ENCODE peak calls at places on chromosome 1, in seven cellular contexts. One of them, this sample, is unnamed.

GRCh38 chr1:68046423-68046822 is 4.0 kb downstream of the DIRAS3 start:
- DNase-seq in cardiac muscle cell: no peak
- DNase-seq in activated naive CD4-positive, alpha-beta T cell treated with Interleukin-2 at 50 U/mL for 16 hours: no peak
- DNase-seq in stimulated activated CD4-positive, alpha-beta T cell treated with anti-CD3 and anti-CD28 coated beads, TNF-alpha, amount 100 ng/mL, for 48 hours: no peak
- DNase-seq in NCI-H1436: no peak
- DNase-seq in lung microvascular endothelial cell: no peak
- DNase-seq in astrocyte: no peak
- DNase-seq in this sample: no peak

GRCh38 chr1:215106067-215106466 is 23.5 kb downstream of the KCNK2 start:
- DNase-seq in cardiac muscle cell: no peak
- DNase-seq in activated naive CD4-positive, alpha-beta T cell treated with Interleukin-2 at 50 U/mL for 16 hours: no peak
- DNase-seq in stimulated activated CD4-positive, alpha-beta T cell treated with anti-CD3 and anti-CD28 coated beads, TNF-alpha, amount 100 ng/mL, for 48 hours: no peak
- DNase-seq in NCI-H1436: no peak
- DNase-seq in lung microvascular endothelial cell: no peak
- DNase-seq in astrocyte: no peak
- DNase-seq in this sample: no peak

GRCh38 chr1:59116920-59117542 is 179.9 kb upstream of the FGGY start:
- DNase-seq in cardiac muscle cell: peak
- DNase-seq in activated naive CD4-positive, alpha-beta T cell treated with Interleukin-2 at 50 U/mL for 16 hours: no peak
- DNase-seq in stimulated activated CD4-positive, alpha-beta T cell treated with anti-CD3 and anti-CD28 coated beads, TNF-alpha, amount 100 ng/mL, for 48 hours: no peak
- DNase-seq in NCI-H1436: no peak
- DNase-seq in lung microvascular endothelial cell: no peak
- DNase-seq in astrocyte: peak
- DNase-seq in this sample: no peak

GRCh38 chr1:11147371-11147770 is 41.8 kb upstream of the ANGPTL7 start:
- DNase-seq in cardiac muscle cell: no peak
- DNase-seq in activated naive CD4-positive, alpha-beta T cell treated with Interleukin-2 at 50 U/mL for 16 hours: no peak
- DNase-seq in stimulated activated CD4-positive, alpha-beta T cell treated with anti-CD3 and anti-CD28 coated beads, TNF-alpha, amount 100 ng/mL, for 48 hours: no peak
- DNase-seq in NCI-H1436: no peak
- DNase-seq in lung microvascular endothelial cell: peak
- DNase-seq in astrocyte: peak
- DNase-seq in this sample: no peak

GRCh38 chr1:199272690-199273089 is 633.9 kb downstream of the PTPRC start:
- DNase-seq in cardiac muscle cell: peak
- DNase-seq in activated naive CD4-positive, alpha-beta T cell treated with Interleukin-2 at 50 U/mL for 16 hours: no peak
- DNase-seq in stimulated activated CD4-positive, alpha-beta T cell treated with anti-CD3 and anti-CD28 coated beads, TNF-alpha, amount 100 ng/mL, for 48 hours: no peak
- DNase-seq in NCI-H1436: no peak
- DNase-seq in lung microvascular endothelial cell: peak
- DNase-seq in astrocyte: peak
- DNase-seq in this sample: no peak

GRCh38 chr1:34361121-34361520 is 184.4 kb downstream of the C1orf94 start:
- DNase-seq in cardiac muscle cell: no peak
- DNase-seq in activated naive CD4-positive, alpha-beta T cell treated with Interleukin-2 at 50 U/mL for 16 hours: no peak
- DNase-seq in stimulated activated CD4-positive, alpha-beta T cell treated with anti-CD3 and anti-CD28 coated beads, TNF-alpha, amount 100 ng/mL, for 48 hours: no peak
- DNase-seq in NCI-H1436: no peak
- DNase-seq in lung microvascular endothelial cell: no peak
- DNase-seq in astrocyte: no peak
- DNase-seq in this sample: no peak

GRCh38 chr1:5744911-5745431 is 247.3 kb downstream of the NPHP4 start:
- DNase-seq in cardiac muscle cell: no peak
- DNase-seq in activated naive CD4-positive, alpha-beta T cell treated with Interleukin-2 at 50 U/mL for 16 hours: no peak
- DNase-seq in stimulated activated CD4-positive, alpha-beta T cell treated with anti-CD3 and anti-CD28 coated beads, TNF-alpha, amount 100 ng/mL, for 48 hours: no peak
- DNase-seq in NCI-H1436: no peak
- DNase-seq in lung microvascular endothelial cell: no peak
- DNase-seq in astrocyte: no peak
- DNase-seq in this sample: no peak

GRCh38 chr1:171965802-171966201 is 124.5 kb downstream of the DNM3 start:
- DNase-seq in cardiac muscle cell: no peak
- DNase-seq in activated naive CD4-positive, alpha-beta T cell treated with Interleukin-2 at 50 U/mL for 16 hours: no peak
- DNase-seq in stimulated activated CD4-positive, alpha-beta T cell treated with anti-CD3 and anti-CD28 coated beads, TNF-alpha, amount 100 ng/mL, for 48 hours: no peak
- DNase-seq in NCI-H1436: no peak
- DNase-seq in lung microvascular endothelial cell: no peak
- DNase-seq in astrocyte: peak
- DNase-seq in this sample: no peak

GRCh38 chr1:223355699-223356098 is 8.3 kb downstream of the SUSD4 start:
- DNase-seq in cardiac muscle cell: no peak
- DNase-seq in activated naive CD4-positive, alpha-beta T cell treated with Interleukin-2 at 50 U/mL for 16 hours: no peak
- DNase-seq in stimulated activated CD4-positive, alpha-beta T cell treated with anti-CD3 and anti-CD28 coated beads, TNF-alpha, amount 100 ng/mL, for 48 hours: no peak
- DNase-seq in NCI-H1436: no peak
- DNase-seq in lung microvascular endothelial cell: no peak
- DNase-seq in astrocyte: no peak
- DNase-seq in this sample: no peak

GRCh38 chr1:67639336-67639735 is 45.7 kb upstream of the GADD45A start:
- DNase-seq in cardiac muscle cell: peak
- DNase-seq in activated naive CD4-positive, alpha-beta T cell treated with Interleukin-2 at 50 U/mL for 16 hours: no peak
- DNase-seq in stimulated activated CD4-positive, alpha-beta T cell treated with anti-CD3 and anti-CD28 coated beads, TNF-alpha, amount 100 ng/mL, for 48 hours: no peak
- DNase-seq in NCI-H1436: no peak
- DNase-seq in lung microvascular endothelial cell: no peak
- DNase-seq in astrocyte: no peak
- DNase-seq in this sample: no peak

GRCh38 chr1:19205403-19205802 is 4.7 kb downstream of the UBR4 start:
- DNase-seq in cardiac muscle cell: no peak
- DNase-seq in activated naive CD4-positive, alpha-beta T cell treated with Interleukin-2 at 50 U/mL for 16 hours: no peak
- DNase-seq in stimulated activated CD4-positive, alpha-beta T cell treated with anti-CD3 and anti-CD28 coated beads, TNF-alpha, amount 100 ng/mL, for 48 hours: no peak
- DNase-seq in NCI-H1436: no peak
- DNase-seq in lung microvascular endothelial cell: no peak
- DNase-seq in astrocyte: no peak
- DNase-seq in this sample: no peak

GRCh38 chr1:53410100-53410541 is 49.1 kb upstream of the DMRTB1 start:
- DNase-seq in cardiac muscle cell: no peak
- DNase-seq in activated naive CD4-positive, alpha-beta T cell treated with Interleukin-2 at 50 U/mL for 16 hours: peak
- DNase-seq in stimulated activated CD4-positive, alpha-beta T cell treated with anti-CD3 and anti-CD28 coated beads, TNF-alpha, amount 100 ng/mL, for 48 hours: no peak
- DNase-seq in NCI-H1436: peak
- DNase-seq in lung microvascular endothelial cell: peak
- DNase-seq in astrocyte: peak
- DNase-seq in this sample: no peak

GRCh38 chr1:1986451-1987141 is 17.0 kb downstream of the CFAP74 start:
- DNase-seq in cardiac muscle cell: no peak
- DNase-seq in activated naive CD4-positive, alpha-beta T cell treated with Interleukin-2 at 50 U/mL for 16 hours: no peak
- DNase-seq in stimulated activated CD4-positive, alpha-beta T cell treated with anti-CD3 and anti-CD28 coated beads, TNF-alpha, amount 100 ng/mL, for 48 hours: no peak
- DNase-seq in NCI-H1436: no peak
- DNase-seq in lung microvascular endothelial cell: no peak
- DNase-seq in astrocyte: no peak
- DNase-seq in this sample: no peak

GRCh38 chr1:3307359-3307758 is 147.1 kb upstream of the ARHGEF16 start:
- DNase-seq in cardiac muscle cell: no peak
- DNase-seq in activated naive CD4-positive, alpha-beta T cell treated with Interleukin-2 at 50 U/mL for 16 hours: no peak
- DNase-seq in stimulated activated CD4-positive, alpha-beta T cell treated with anti-CD3 and anti-CD28 coated beads, TNF-alpha, amount 100 ng/mL, for 48 hours: no peak
- DNase-seq in NCI-H1436: no peak
- DNase-seq in lung microvascular endothelial cell: no peak
- DNase-seq in astrocyte: no peak
- DNase-seq in this sample: no peak

GRCh38 chr1:69688178-69688577 is 120.5 kb downstream of the LRRC7 start:
- DNase-seq in cardiac muscle cell: no peak
- DNase-seq in activated naive CD4-positive, alpha-beta T cell treated with Interleukin-2 at 50 U/mL for 16 hours: no peak
- DNase-seq in stimulated activated CD4-positive, alpha-beta T cell treated with anti-CD3 and anti-CD28 coated beads, TNF-alpha, amount 100 ng/mL, for 48 hours: no peak
- DNase-seq in NCI-H1436: no peak
- DNase-seq in lung microvascular endothelial cell: no peak
- DNase-seq in astrocyte: no peak
- DNase-seq in this sample: no peak

GRCh38 chr1:206960676-206961386 is 9.4 kb downstream of the FCAMR start:
- DNase-seq in cardiac muscle cell: no peak
- DNase-seq in activated naive CD4-positive, alpha-beta T cell treated with Interleukin-2 at 50 U/mL for 16 hours: no peak
- DNase-seq in stimulated activated CD4-positive, alpha-beta T cell treated with anti-CD3 and anti-CD28 coated beads, TNF-alpha, amount 100 ng/mL, for 48 hours: no peak
- DNase-seq in NCI-H1436: no peak
- DNase-seq in lung microvascular endothelial cell: no peak
- DNase-seq in astrocyte: no peak
- DNase-seq in this sample: no peak

GRCh38 chr1:158095737-158096335 is 84.9 kb upstream of the CD1D start:
- DNase-seq in cardiac muscle cell: peak
- DNase-seq in activated naive CD4-positive, alpha-beta T cell treated with Interleukin-2 at 50 U/mL for 16 hours: no peak
- DNase-seq in stimulated activated CD4-positive, alpha-beta T cell treated with anti-CD3 and anti-CD28 coated beads, TNF-alpha, amount 100 ng/mL, for 48 hours: no peak
- DNase-seq in NCI-H1436: no peak
- DNase-seq in lung microvascular endothelial cell: peak
- DNase-seq in astrocyte: no peak
- DNase-seq in this sample: no peak

GRCh38 chr1:95382385-95382784 is 148.4 kb downstream of the RWDD3 start:
- DNase-seq in cardiac muscle cell: no peak
- DNase-seq in activated naive CD4-positive, alpha-beta T cell treated with Interleukin-2 at 50 U/mL for 16 hours: no peak
- DNase-seq in stimulated activated CD4-positive, alpha-beta T cell treated with anti-CD3 and anti-CD28 coated beads, TNF-alpha, amount 100 ng/mL, for 48 hours: no peak
- DNase-seq in NCI-H1436: no peak
- DNase-seq in lung microvascular endothelial cell: no peak
- DNase-seq in astrocyte: no peak
- DNase-seq in this sample: no peak

GRCh38 chr1:183237046-183237445 is 51.0 kb downstream of the LAMC2 start:
- DNase-seq in cardiac muscle cell: no peak
- DNase-seq in activated naive CD4-positive, alpha-beta T cell treated with Interleukin-2 at 50 U/mL for 16 hours: no peak
- DNase-seq in stimulated activated CD4-positive, alpha-beta T cell treated with anti-CD3 and anti-CD28 coated beads, TNF-alpha, amount 100 ng/mL, for 48 hours: no peak
- DNase-seq in NCI-H1436: no peak
- DNase-seq in lung microvascular endothelial cell: no peak
- DNase-seq in astrocyte: no peak
- DNase-seq in this sample: no peak

GRCh38 chr1:12001996-12002493 is 17.3 kb upstream of the MIIP start:
- DNase-seq in cardiac muscle cell: no peak
- DNase-seq in activated naive CD4-positive, alpha-beta T cell treated with Interleukin-2 at 50 U/mL for 16 hours: no peak
- DNase-seq in stimulated activated CD4-positive, alpha-beta T cell treated with anti-CD3 and anti-CD28 coated beads, TNF-alpha, amount 100 ng/mL, for 48 hours: no peak
- DNase-seq in NCI-H1436: no peak
- DNase-seq in lung microvascular endothelial cell: no peak
- DNase-seq in astrocyte: peak
- DNase-seq in this sample: no peak

GRCh38 chr1:83901547-83902155 is 97.3 kb downstream of the TTLL7 start:
- DNase-seq in cardiac muscle cell: peak
- DNase-seq in activated naive CD4-positive, alpha-beta T cell treated with Interleukin-2 at 50 U/mL for 16 hours: no peak
- DNase-seq in stimulated activated CD4-positive, alpha-beta T cell treated with anti-CD3 and anti-CD28 coated beads, TNF-alpha, amount 100 ng/mL, for 48 hours: no peak
- DNase-seq in NCI-H1436: no peak
- DNase-seq in lung microvascular endothelial cell: no peak
- DNase-seq in astrocyte: peak
- DNase-seq in this sample: no peak

GRCh38 chr1:115456441-115456961 is 118.5 kb upstream of the NGF start:
- DNase-seq in cardiac muscle cell: no peak
- DNase-seq in activated naive CD4-positive, alpha-beta T cell treated with Interleukin-2 at 50 U/mL for 16 hours: no peak
- DNase-seq in stimulated activated CD4-positive, alpha-beta T cell treated with anti-CD3 and anti-CD28 coated beads, TNF-alpha, amount 100 ng/mL, for 48 hours: no peak
- DNase-seq in NCI-H1436: no peak
- DNase-seq in lung microvascular endothelial cell: peak
- DNase-seq in astrocyte: peak
- DNase-seq in this sample: no peak

GRCh38 chr1:30678209-30678608 is 45.2 kb downstream of the MATN1 start:
- DNase-seq in cardiac muscle cell: no peak
- DNase-seq in activated naive CD4-positive, alpha-beta T cell treated with Interleukin-2 at 50 U/mL for 16 hours: no peak
- DNase-seq in stimulated activated CD4-positive, alpha-beta T cell treated with anti-CD3 and anti-CD28 coated beads, TNF-alpha, amount 100 ng/mL, for 48 hours: no peak
- DNase-seq in NCI-H1436: no peak
- DNase-seq in lung microvascular endothelial cell: no peak
- DNase-seq in astrocyte: no peak
- DNase-seq in this sample: no peak

GRCh38 chr1:27391511-27392095 is 819 bp upstream of the GPR3 start:
- DNase-seq in cardiac muscle cell: peak
- DNase-seq in activated naive CD4-positive, alpha-beta T cell treated with Interleukin-2 at 50 U/mL for 16 hours: peak
- DNase-seq in stimulated activated CD4-positive, alpha-beta T cell treated with anti-CD3 and anti-CD28 coated beads, TNF-alpha, amount 100 ng/mL, for 48 hours: no peak
- DNase-seq in NCI-H1436: peak
- DNase-seq in lung microvascular endothelial cell: peak
- DNase-seq in astrocyte: peak
- DNase-seq in this sample: no peak

GRCh38 chr1:232454487-232454886 is 175.4 kb downstream of the SIPA1L2 start:
- DNase-seq in cardiac muscle cell: no peak
- DNase-seq in activated naive CD4-positive, alpha-beta T cell treated with Interleukin-2 at 50 U/mL for 16 hours: no peak
- DNase-seq in stimulated activated CD4-positive, alpha-beta T cell treated with anti-CD3 and anti-CD28 coated beads, TNF-alpha, amount 100 ng/mL, for 48 hours: no peak
- DNase-seq in NCI-H1436: no peak
- DNase-seq in lung microvascular endothelial cell: no peak
- DNase-seq in astrocyte: no peak
- DNase-seq in this sample: no peak

GRCh38 chr1:77388655-77389054 is 106.8 kb downstream of the AK5 start:
- DNase-seq in cardiac muscle cell: peak
- DNase-seq in activated naive CD4-positive, alpha-beta T cell treated with Interleukin-2 at 50 U/mL for 16 hours: no peak
- DNase-seq in stimulated activated CD4-positive, alpha-beta T cell treated with anti-CD3 and anti-CD28 coated beads, TNF-alpha, amount 100 ng/mL, for 48 hours: no peak
- DNase-seq in NCI-H1436: no peak
- DNase-seq in lung microvascular endothelial cell: no peak
- DNase-seq in astrocyte: peak
- DNase-seq in this sample: no peak

This sample was measured in NCI-H187.